ENCODE peak calls at places on chromosomes 3 and 15, in four cellular contexts. Q is choroid plexus epithelial cell, L is stomach, Y is GM10248. G is an unnamed sample.

GRCh38 chr15:61086756-61087155 is 142.3 kb downstream of the RORA start:
- DNase-seq in Y (no peak), L (no peak), Q (no peak), G (no peak)

GRCh38 chr3:108117245-108117644 is 26.4 kb upstream of the CD47 start:
- DNase-seq in L (no peak), Y (no peak), Q (peak), G (no peak)

GRCh38 chr3:30810617-30811016 is 83.8 kb downstream of the GADL1 start:
- DNase-seq in L (no peak), Y (no peak), Q (no peak), G (no peak)

GRCh38 chr3:197029511-197030167 is at the start of gene MELTF:
- DNase-seq in Y (peak), L (peak), Q (peak), G (peak)

GRCh38 chr3:7683431-7683830 is 818.2 kb upstream of the LMCD1 start:
- DNase-seq in Q (peak), Y (no peak), L (no peak), G (no peak)

GRCh38 chr3:170079466-170080165 is 41.8 kb downstream of the GPR160 start:
- DNase-seq in Y (no peak), Q (peak), L (no peak), G (no peak)

GRCh38 chr3:123807820-123808219 is 76.3 kb downstream of the MYLK start:
- DNase-seq in Y (no peak), L (no peak), Q (no peak), G (no peak)

GRCh38 chr3:67647390-67647878 is 7.0 kb downstream of the SUCLG2 start:
- DNase-seq in L (peak), Y (no peak), Q (peak), G (no peak)

GRCh38 chr3:185647880-185648210 is 61.8 kb downstream of the SENP2 start:
- DNase-seq in Y (no peak), Q (peak), L (no peak), G (no peak)

GRCh38 chr3:105731686-105732085 is 137.1 kb downstream of the CBLB start:
- DNase-seq in L (no peak), Y (no peak), Q (peak), G (no peak)

GRCh38 chr3:194711913-194712312 is 26.2 kb downstream of the FAM43A start:
- DNase-seq in Y (no peak), L (no peak), Q (peak), G (no peak)

GRCh38 chr15:82081904-82082810 is 36.3 kb upstream of the MEX3B start:
- DNase-seq in L (no peak), Y (no peak), Q (peak), G (no peak)

GRCh38 chr15:35092846-35093245 is 7.8 kb upstream of the NANOGP8 start:
- DNase-seq in Y (no peak), Q (no peak), L (no peak), G (no peak)

GRCh38 chr15:74240002-74240568 is 4.0 kb downstream of the CCDC33 start:
- DNase-seq in Q (peak), Y (no peak), L (peak), G (no peak)

GRCh38 chr3:5022966-5023776 is 43.9 kb downstream of the BHLHE40 start:
- DNase-seq in Y (no peak), Q (peak), L (peak), G (no peak)

GRCh38 chr15:74817370-74817737 is 4.7 kb downstream of the LMAN1L start:
- DNase-seq in Q (peak), L (no peak), Y (no peak), G (no peak)

GRCh38 chr15:33411596-33412545 is 101.1 kb downstream of the RYR3 start:
- DNase-seq in Y (no peak), L (no peak), Q (no peak), G (no peak)

GRCh38 chr15:90239371-90239770 is 5.4 kb downstream of the GDPGP1 start:
- DNase-seq in Y (no peak), Q (no peak), L (no peak), G (no peak)

GRCh38 chr3:88985491-88985890 is 121.9 kb upstream of the EPHA3 start:
- DNase-seq in L (no peak), Y (no peak), Q (peak), G (no peak)

GRCh38 chr15:74193905-74194304 is 8.7 kb downstream of the STRA6 start:
- DNase-seq in Y (no peak), L (no peak), Q (no peak), G (no peak)

GRCh38 chr15:47708116-47708515 is 9.2 kb upstream of the SEMA6D start:
- DNase-seq in L (no peak), Y (no peak), Q (no peak), G (no peak)

GRCh38 chr3:125306620-125307019 is 68.5 kb downstream of the ZNF148 start:
- DNase-seq in Q (no peak), L (no peak), Y (no peak), G (no peak)

GRCh38 chr15:59791646-59792208 is 102.6 kb upstream of the BNIP2 start:
- DNase-seq in Y (no peak), L (no peak), Q (no peak), G (no peak)

GRCh38 chr3:57949344-57949743 is 58.9 kb upstream of the FLNB start:
- DNase-seq in Y (no peak), L (no peak), Q (no peak), G (no peak)

GRCh38 chr3:57951106-57951882 is 56.9 kb upstream of the FLNB start:
- DNase-seq in Q (peak), Y (peak), L (peak), G (no peak)

GRCh38 chr3:57948782-57949242 is 59.4 kb upstream of the FLNB start:
- DNase-seq in Q (no peak), L (no peak), Y (no peak), G (no peak)

GRCh38 chr3:57948080-57948671 is 60.0 kb upstream of the FLNB start:
- DNase-seq in L (no peak), Y (no peak), Q (no peak), G (no peak)

DNA sequence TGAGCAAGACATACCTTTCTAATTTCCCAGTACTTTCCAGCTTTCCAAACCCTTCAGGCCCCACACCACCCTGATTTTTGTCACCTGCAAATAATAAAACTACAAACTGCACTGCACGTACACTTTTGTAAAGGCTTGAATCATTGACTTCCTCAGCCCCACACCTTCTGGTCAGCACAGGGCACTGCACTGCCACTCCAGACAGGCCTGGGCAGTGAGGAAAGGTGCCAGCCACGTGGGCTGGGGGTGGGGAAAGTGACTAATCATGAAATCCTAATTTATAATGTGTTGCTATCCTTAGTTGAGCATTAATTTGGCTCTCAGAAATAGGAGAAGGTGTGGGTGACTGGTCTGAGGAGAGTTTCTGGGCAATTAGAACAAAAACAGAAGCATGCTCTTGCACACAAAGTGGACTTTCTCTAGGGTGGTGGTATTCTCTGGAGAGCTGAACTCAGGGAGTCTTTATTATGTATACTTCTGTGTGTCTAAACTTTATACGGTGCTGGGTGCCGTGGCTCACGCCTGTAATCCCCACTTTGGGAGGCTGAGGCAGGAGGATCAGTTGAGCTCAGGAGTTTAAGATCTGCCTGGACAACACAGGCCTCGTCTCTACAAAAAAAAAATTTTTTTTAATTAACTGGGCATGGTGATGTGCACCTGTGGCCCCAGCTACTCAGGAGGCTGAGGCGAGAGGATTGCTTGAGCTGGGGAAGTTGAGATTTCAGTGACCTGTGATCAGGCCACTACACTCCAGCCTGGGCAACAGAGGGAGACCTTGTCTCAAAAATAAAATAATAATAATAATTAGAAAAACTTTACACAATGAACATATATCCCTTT is 58.2 kb upstream of the FLNB start:
- DNase-seq in Y (no peak), Q (no peak), L (peak), G (no peak)
- TF ChIP-seq CTCF in Y (no peak), Q (no peak), L (peak), G (no peak)

DNA sequence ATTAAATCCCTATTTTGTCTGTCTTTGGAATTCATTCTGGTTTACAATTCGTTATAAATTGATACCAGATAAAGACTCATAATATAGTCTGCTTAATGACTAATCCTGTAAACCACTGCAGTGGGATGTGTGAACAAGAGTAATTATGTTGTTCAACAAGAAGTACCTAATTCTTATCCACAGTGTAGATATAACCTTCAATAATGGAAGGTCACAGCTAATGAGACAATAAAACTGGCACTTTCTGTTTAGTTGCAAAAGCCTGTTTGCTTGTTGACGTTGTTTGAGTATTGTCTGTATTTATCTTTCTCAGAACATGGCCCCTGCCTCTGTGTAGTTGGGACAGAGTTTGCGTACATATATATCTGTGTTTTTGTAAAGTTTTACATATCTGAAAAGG is 26.7 kb downstream of the PIAS1 start:
- DNase-seq in L (no peak), Y (no peak), Q (no peak), G (no peak)
- TF ChIP-seq CTCF in L (no peak), Y (no peak), Q (no peak), G (no peak)

GRCh38 chr3:158261371-158261991 is 151.6 kb downstream of the RSRC1 start:
- DNase-seq in Q (peak), L (no peak), Y (no peak), G (no peak)
- TF ChIP-seq CTCF in Q (peak), L (no peak), Y (no peak), G (no peak)

DNA sequence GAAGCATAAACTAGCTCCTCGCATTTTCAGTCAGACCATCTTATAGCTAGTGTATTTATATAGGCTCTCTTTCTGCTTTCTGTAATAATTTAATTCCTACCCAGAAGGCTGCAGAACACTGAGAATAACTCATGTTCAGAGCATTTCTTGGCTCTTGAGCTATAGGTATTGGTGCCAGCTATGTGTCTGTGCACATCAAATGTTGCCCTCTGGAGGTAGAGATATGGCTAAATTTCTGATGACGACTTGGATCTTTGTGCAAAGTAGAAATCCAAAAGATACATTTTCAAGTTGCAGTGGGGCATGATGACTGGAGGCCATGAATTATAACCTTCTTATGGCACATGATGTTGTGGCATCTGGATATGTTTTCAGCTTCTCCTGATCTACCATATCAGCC is 336.2 kb upstream of the TPM1 start:
- DNase-seq in Q (peak), Y (no peak), L (no peak), G (no peak)
- TF ChIP-seq CTCF in Q (no peak), Y (no peak), L (no peak), G (no peak)

DNA sequence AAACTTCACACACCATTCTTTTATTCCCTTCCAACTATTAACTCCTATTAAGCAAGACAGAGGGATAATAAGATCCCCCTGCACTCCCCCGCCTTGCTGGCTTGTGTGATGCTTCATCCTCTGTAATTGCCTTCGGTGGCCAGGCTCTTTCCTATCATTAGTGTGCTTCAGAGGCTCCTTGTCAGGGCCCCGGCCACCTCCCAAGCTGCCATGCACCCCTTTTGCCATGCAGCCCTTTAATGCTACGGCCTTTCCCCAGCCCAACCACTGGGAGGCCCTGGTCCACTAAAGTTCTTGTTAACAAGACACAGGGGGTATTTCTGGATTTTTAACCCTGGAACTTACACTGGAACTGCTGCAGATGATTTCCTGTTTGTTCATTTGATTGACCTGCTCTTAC is 175.9 kb upstream of the TOPAZ1 start:
- DNase-seq in L (no peak), Y (no peak), Q (peak), G (no peak)
- TF ChIP-seq CTCF in L (no peak), Y (no peak), Q (peak), G (no peak)

GRCh38 chr15:97679289-97679688 is 281.2 kb upstream of the ARRDC4 start:
- DNase-seq in L (no peak), Y (no peak), Q (no peak), G (no peak)

GRCh38 chr15:97678677-97679076 is 281.8 kb upstream of the ARRDC4 start:
- DNase-seq in Q (no peak), L (no peak), Y (no peak), G (no peak)

GRCh38 chr15:97683816-97684215 is 276.7 kb upstream of the ARRDC4 start:
- DNase-seq in L (no peak), Y (no peak), Q (no peak), G (no peak)

GRCh38 chr15:97684249-97684648 is 276.3 kb upstream of the ARRDC4 start:
- DNase-seq in Q (no peak), L (no peak), Y (no peak), G (no peak)

GRCh38 chr15:97680606-97681220 is 279.8 kb upstream of the ARRDC4 start:
- DNase-seq in Q (no peak), L (no peak), Y (no peak), G (no peak)
- TF ChIP-seq CTCF in Q (no peak), L (no peak), Y (no peak), G (no peak)

GRCh38 chr15:69955240-69955894 is 142.3 kb downstream of the TLE3 start:
- DNase-seq in Y (no peak), L (no peak), Q (no peak), G (no peak)
- TF ChIP-seq CTCF in Y (no peak), L (no peak), Q (no peak), G (no peak)

GRCh38 chr15:101133751-101134261 is 118.0 kb downstream of the CHSY1 start:
- DNase-seq in L (no peak), Y (no peak), Q (no peak), G (no peak)
- TF ChIP-seq CTCF in L (no peak), Y (no peak), Q (no peak), G (no peak)

G was measured in GM13976.